ENCODE peak calls at places on chromosomes 12 and 14, in nine cellular contexts. One of them, this sample, is unnamed.

GRCh38 chr12:59737725-59738463 is 142.1 kb downstream of the SLC16A7 start:
- DNase-seq in HuH-7.5: no peak
- DNase-seq in activated gamma-delta T cell treated with Interleukin-2 at 50 U/mL for 16 hours: no peak
- DNase-seq in NCI-H1092 treated with DMSO at 0.1 percent for 48 hours: no peak
- DNase-seq in progenitor cell of endocrine pancreas: no peak
- DNase-seq in NCI-H146: no peak
- DNase-seq in anterior cingulate cortex: no peak
- DNase-seq in uterus: no peak
- DNase-seq in heart left ventricle: no peak
- DNase-seq in this sample: no peak

GRCh38 chr14:65230287-65230728 is 128.0 kb upstream of the MAX start:
- DNase-seq in HuH-7.5: no peak
- DNase-seq in activated gamma-delta T cell treated with Interleukin-2 at 50 U/mL for 16 hours: no peak
- DNase-seq in NCI-H1092 treated with DMSO at 0.1 percent for 48 hours: peak; percentile 98
- DNase-seq in progenitor cell of endocrine pancreas: no peak
- DNase-seq in NCI-H146: peak; percentile 18
- DNase-seq in anterior cingulate cortex: no peak
- DNase-seq in uterus: peak; percentile 50
- DNase-seq in heart left ventricle: peak; percentile 55
- DNase-seq in this sample: no peak

GRCh38 chr12:7113389-7113871 is 4.4 kb upstream of the C1RL start:
- DNase-seq in HuH-7.5: no peak
- DNase-seq in activated gamma-delta T cell treated with Interleukin-2 at 50 U/mL for 16 hours: peak; percentile 37
- DNase-seq in NCI-H1092 treated with DMSO at 0.1 percent for 48 hours: peak; percentile 11
- DNase-seq in progenitor cell of endocrine pancreas: no peak
- DNase-seq in NCI-H146: peak; percentile 38
- DNase-seq in anterior cingulate cortex: no peak
- DNase-seq in uterus: no peak
- DNase-seq in heart left ventricle: no peak
- DNase-seq in this sample: peak; percentile 32

GRCh38 chr14:32298346-32298745 is 30.8 kb upstream of the AKAP6 start:
- DNase-seq in HuH-7.5: no peak
- DNase-seq in activated gamma-delta T cell treated with Interleukin-2 at 50 U/mL for 16 hours: no peak
- DNase-seq in NCI-H1092 treated with DMSO at 0.1 percent for 48 hours: no peak
- DNase-seq in progenitor cell of endocrine pancreas: no peak
- DNase-seq in NCI-H146: no peak
- DNase-seq in anterior cingulate cortex: no peak
- DNase-seq in uterus: no peak
- DNase-seq in heart left ventricle: no peak
- DNase-seq in this sample: no peak

GRCh38 chr14:23729720-23730387 is 93.7 kb downstream of the DHRS2 start:
- DNase-seq in HuH-7.5: no peak
- DNase-seq in activated gamma-delta T cell treated with Interleukin-2 at 50 U/mL for 16 hours: no peak
- DNase-seq in NCI-H1092 treated with DMSO at 0.1 percent for 48 hours: no peak
- DNase-seq in progenitor cell of endocrine pancreas: no peak
- DNase-seq in NCI-H146: no peak
- DNase-seq in anterior cingulate cortex: no peak
- DNase-seq in uterus: no peak
- DNase-seq in heart left ventricle: no peak
- DNase-seq in this sample: no peak

GRCh38 chr14:104388011-104388521 is 191.5 kb upstream of the C14orf180 start:
- DNase-seq in HuH-7.5: no peak
- DNase-seq in activated gamma-delta T cell treated with Interleukin-2 at 50 U/mL for 16 hours: no peak
- DNase-seq in NCI-H1092 treated with DMSO at 0.1 percent for 48 hours: no peak
- DNase-seq in progenitor cell of endocrine pancreas: no peak
- DNase-seq in NCI-H146: no peak
- DNase-seq in anterior cingulate cortex: no peak
- DNase-seq in uterus: peak; percentile 6
- DNase-seq in heart left ventricle: no peak
- DNase-seq in this sample: no peak

GRCh38 chr12:92012691-92013090 is 133.0 kb downstream of the BTG1 start:
- DNase-seq in HuH-7.5: no peak
- DNase-seq in activated gamma-delta T cell treated with Interleukin-2 at 50 U/mL for 16 hours: no peak
- DNase-seq in NCI-H1092 treated with DMSO at 0.1 percent for 48 hours: no peak
- DNase-seq in progenitor cell of endocrine pancreas: no peak
- DNase-seq in NCI-H146: no peak
- DNase-seq in anterior cingulate cortex: no peak
- DNase-seq in uterus: no peak
- DNase-seq in heart left ventricle: no peak
- DNase-seq in this sample: no peak

GRCh38 chr14:38721822-38722431 is 381.1 kb downstream of the SEC23A start:
- DNase-seq in HuH-7.5: peak; percentile 23
- DNase-seq in activated gamma-delta T cell treated with Interleukin-2 at 50 U/mL for 16 hours: no peak
- DNase-seq in NCI-H1092 treated with DMSO at 0.1 percent for 48 hours: peak; percentile 37
- DNase-seq in progenitor cell of endocrine pancreas: peak; percentile 23
- DNase-seq in NCI-H146: peak; percentile 43
- DNase-seq in anterior cingulate cortex: no peak
- DNase-seq in uterus: peak; percentile 21
- DNase-seq in heart left ventricle: peak; percentile 39
- DNase-seq in this sample: no peak

GRCh38 chr12:97877404-97877803 is 414.8 kb downstream of the RMST start:
- DNase-seq in HuH-7.5: no peak
- DNase-seq in activated gamma-delta T cell treated with Interleukin-2 at 50 U/mL for 16 hours: no peak
- DNase-seq in NCI-H1092 treated with DMSO at 0.1 percent for 48 hours: no peak
- DNase-seq in progenitor cell of endocrine pancreas: no peak
- DNase-seq in NCI-H146: no peak
- DNase-seq in anterior cingulate cortex: no peak
- DNase-seq in uterus: no peak
- DNase-seq in heart left ventricle: no peak
- DNase-seq in this sample: no peak

GRCh38 chr12:28800129-28800528 is 348.9 kb upstream of the FAR2 start:
- DNase-seq in HuH-7.5: no peak
- DNase-seq in activated gamma-delta T cell treated with Interleukin-2 at 50 U/mL for 16 hours: no peak
- DNase-seq in NCI-H1092 treated with DMSO at 0.1 percent for 48 hours: no peak
- DNase-seq in progenitor cell of endocrine pancreas: no peak
- DNase-seq in NCI-H146: no peak
- DNase-seq in anterior cingulate cortex: no peak
- DNase-seq in uterus: no peak
- DNase-seq in heart left ventricle: no peak
- DNase-seq in this sample: no peak

GRCh38 chr14:94145902-94146527 is 16.6 kb upstream of the IFI27L2 start:
- DNase-seq in HuH-7.5: no peak
- DNase-seq in activated gamma-delta T cell treated with Interleukin-2 at 50 U/mL for 16 hours: no peak
- DNase-seq in NCI-H1092 treated with DMSO at 0.1 percent for 48 hours: no peak
- DNase-seq in progenitor cell of endocrine pancreas: no peak
- DNase-seq in NCI-H146: peak; percentile 39
- DNase-seq in anterior cingulate cortex: no peak
- DNase-seq in uterus: no peak
- DNase-seq in heart left ventricle: no peak
- DNase-seq in this sample: no peak

GRCh38 chr12:124742702-124743101 is 121.0 kb downstream of the SCARB1 start:
- DNase-seq in HuH-7.5: no peak
- DNase-seq in activated gamma-delta T cell treated with Interleukin-2 at 50 U/mL for 16 hours: no peak
- DNase-seq in NCI-H1092 treated with DMSO at 0.1 percent for 48 hours: no peak
- DNase-seq in progenitor cell of endocrine pancreas: no peak
- DNase-seq in NCI-H146: no peak
- DNase-seq in anterior cingulate cortex: no peak
- DNase-seq in uterus: no peak
- DNase-seq in heart left ventricle: no peak
- DNase-seq in this sample: no peak

GRCh38 chr14:88682495-88683114 is 110.1 kb downstream of the EML5 start:
- DNase-seq in HuH-7.5: no peak
- DNase-seq in activated gamma-delta T cell treated with Interleukin-2 at 50 U/mL for 16 hours: no peak
- DNase-seq in NCI-H1092 treated with DMSO at 0.1 percent for 48 hours: no peak
- DNase-seq in progenitor cell of endocrine pancreas: no peak
- DNase-seq in NCI-H146: no peak
- DNase-seq in anterior cingulate cortex: no peak
- DNase-seq in uterus: no peak
- DNase-seq in heart left ventricle: no peak
- DNase-seq in this sample: no peak

GRCh38 chr12:92144045-92144630 is 1.5 kb downstream of the BTG1 start:
- DNase-seq in HuH-7.5: peak; percentile 64
- DNase-seq in activated gamma-delta T cell treated with Interleukin-2 at 50 U/mL for 16 hours: peak; percentile 61
- DNase-seq in NCI-H1092 treated with DMSO at 0.1 percent for 48 hours: peak; percentile 55
- DNase-seq in progenitor cell of endocrine pancreas: peak; percentile 48
- DNase-seq in NCI-H146: peak; percentile 87
- DNase-seq in anterior cingulate cortex: no peak
- DNase-seq in uterus: peak; percentile 80
- DNase-seq in heart left ventricle: peak; percentile 74
- DNase-seq in this sample: peak; percentile 55

GRCh38 chr12:43914923-43915468 is 79.1 kb downstream of the TMEM117 start:
- DNase-seq in HuH-7.5: no peak
- DNase-seq in activated gamma-delta T cell treated with Interleukin-2 at 50 U/mL for 16 hours: no peak
- DNase-seq in NCI-H1092 treated with DMSO at 0.1 percent for 48 hours: no peak
- DNase-seq in progenitor cell of endocrine pancreas: no peak
- DNase-seq in NCI-H146: no peak
- DNase-seq in anterior cingulate cortex: no peak
- DNase-seq in uterus: no peak
- DNase-seq in heart left ventricle: no peak
- DNase-seq in this sample: no peak

GRCh38 chr14:71169028-71169427 is 261.8 kb downstream of the PCNX1 start:
- DNase-seq in HuH-7.5: peak; percentile 25
- DNase-seq in activated gamma-delta T cell treated with Interleukin-2 at 50 U/mL for 16 hours: no peak
- DNase-seq in NCI-H1092 treated with DMSO at 0.1 percent for 48 hours: no peak
- DNase-seq in progenitor cell of endocrine pancreas: no peak
- DNase-seq in NCI-H146: peak; percentile 61
- DNase-seq in anterior cingulate cortex: no peak
- DNase-seq in uterus: no peak
- DNase-seq in heart left ventricle: no peak
- DNase-seq in this sample: no peak

GRCh38 chr12:66061557-66062279 is 68.8 kb downstream of the LLPH start:
- DNase-seq in HuH-7.5: no peak
- DNase-seq in activated gamma-delta T cell treated with Interleukin-2 at 50 U/mL for 16 hours: no peak
- DNase-seq in NCI-H1092 treated with DMSO at 0.1 percent for 48 hours: no peak
- DNase-seq in progenitor cell of endocrine pancreas: no peak
- DNase-seq in NCI-H146: no peak
- DNase-seq in anterior cingulate cortex: no peak
- DNase-seq in uterus: no peak
- DNase-seq in heart left ventricle: no peak
- DNase-seq in this sample: no peak

GRCh38 chr12:67795235-67795634 is 146.7 kb downstream of the DYRK2 start:
- DNase-seq in HuH-7.5: no peak
- DNase-seq in activated gamma-delta T cell treated with Interleukin-2 at 50 U/mL for 16 hours: no peak
- DNase-seq in NCI-H1092 treated with DMSO at 0.1 percent for 48 hours: no peak
- DNase-seq in progenitor cell of endocrine pancreas: no peak
- DNase-seq in NCI-H146: no peak
- DNase-seq in anterior cingulate cortex: no peak
- DNase-seq in uterus: no peak
- DNase-seq in heart left ventricle: no peak
- DNase-seq in this sample: no peak

GRCh38 chr12:49553512-49554088 is 14.3 kb downstream of the MCRS1 start:
- DNase-seq in HuH-7.5: no peak
- DNase-seq in activated gamma-delta T cell treated with Interleukin-2 at 50 U/mL for 16 hours: no peak
- DNase-seq in NCI-H1092 treated with DMSO at 0.1 percent for 48 hours: peak; percentile 8
- DNase-seq in progenitor cell of endocrine pancreas: no peak
- DNase-seq in NCI-H146: peak; percentile 93
- DNase-seq in anterior cingulate cortex: no peak
- DNase-seq in uterus: no peak
- DNase-seq in heart left ventricle: peak; percentile 3
- DNase-seq in this sample: no peak

GRCh38 chr12:4115570-4115969 is 158.0 kb upstream of the CCND2 start:
- DNase-seq in HuH-7.5: no peak
- DNase-seq in activated gamma-delta T cell treated with Interleukin-2 at 50 U/mL for 16 hours: no peak
- DNase-seq in NCI-H1092 treated with DMSO at 0.1 percent for 48 hours: no peak
- DNase-seq in progenitor cell of endocrine pancreas: no peak
- DNase-seq in NCI-H146: no peak
- DNase-seq in anterior cingulate cortex: no peak
- DNase-seq in uterus: no peak
- DNase-seq in heart left ventricle: no peak
- DNase-seq in this sample: no peak

GRCh38 chr14:38127784-38128183 is 79.9 kb upstream of the SSTR1 start:
- DNase-seq in HuH-7.5: no peak
- DNase-seq in activated gamma-delta T cell treated with Interleukin-2 at 50 U/mL for 16 hours: no peak
- DNase-seq in NCI-H1092 treated with DMSO at 0.1 percent for 48 hours: no peak
- DNase-seq in progenitor cell of endocrine pancreas: no peak
- DNase-seq in NCI-H146: no peak
- DNase-seq in anterior cingulate cortex: no peak
- DNase-seq in uterus: no peak
- DNase-seq in heart left ventricle: no peak
- DNase-seq in this sample: no peak

GRCh38 chr14:38387821-38388220 is 131.9 kb upstream of the CLEC14A start:
- DNase-seq in HuH-7.5: no peak
- DNase-seq in activated gamma-delta T cell treated with Interleukin-2 at 50 U/mL for 16 hours: no peak
- DNase-seq in NCI-H1092 treated with DMSO at 0.1 percent for 48 hours: no peak
- DNase-seq in progenitor cell of endocrine pancreas: no peak
- DNase-seq in NCI-H146: no peak
- DNase-seq in anterior cingulate cortex: no peak
- DNase-seq in uterus: no peak
- DNase-seq in heart left ventricle: no peak
- DNase-seq in this sample: no peak

GRCh38 chr12:94089891-94090290 is 58.5 kb upstream of the PLXNC1 start:
- DNase-seq in HuH-7.5: no peak
- DNase-seq in activated gamma-delta T cell treated with Interleukin-2 at 50 U/mL for 16 hours: no peak
- DNase-seq in NCI-H1092 treated with DMSO at 0.1 percent for 48 hours: no peak
- DNase-seq in progenitor cell of endocrine pancreas: no peak
- DNase-seq in NCI-H146: no peak
- DNase-seq in anterior cingulate cortex: no peak
- DNase-seq in uterus: no peak
- DNase-seq in heart left ventricle: no peak
- DNase-seq in this sample: no peak

GRCh38 chr14:76720382-76720813 is 40.9 kb upstream of the VASH1 start:
- DNase-seq in HuH-7.5: peak; percentile 36
- DNase-seq in activated gamma-delta T cell treated with Interleukin-2 at 50 U/mL for 16 hours: no peak
- DNase-seq in NCI-H1092 treated with DMSO at 0.1 percent for 48 hours: peak; percentile 57
- DNase-seq in progenitor cell of endocrine pancreas: no peak
- DNase-seq in NCI-H146: peak; percentile 1
- DNase-seq in anterior cingulate cortex: no peak
- DNase-seq in uterus: peak; percentile 56
- DNase-seq in heart left ventricle: peak; percentile 94
- DNase-seq in this sample: peak; percentile 70

GRCh38 chr12:13472690-13473089 is 276.2 kb downstream of the EMP1 start:
- DNase-seq in HuH-7.5: no peak
- DNase-seq in activated gamma-delta T cell treated with Interleukin-2 at 50 U/mL for 16 hours: no peak
- DNase-seq in NCI-H1092 treated with DMSO at 0.1 percent for 48 hours: no peak
- DNase-seq in progenitor cell of endocrine pancreas: no peak
- DNase-seq in NCI-H146: no peak
- DNase-seq in anterior cingulate cortex: no peak
- DNase-seq in uterus: no peak
- DNase-seq in heart left ventricle: no peak
- DNase-seq in this sample: no peak

GRCh38 chr14:31876741-31877140 is 200.4 kb upstream of the ARHGAP5 start:
- DNase-seq in HuH-7.5: no peak
- DNase-seq in activated gamma-delta T cell treated with Interleukin-2 at 50 U/mL for 16 hours: no peak
- DNase-seq in NCI-H1092 treated with DMSO at 0.1 percent for 48 hours: no peak
- DNase-seq in progenitor cell of endocrine pancreas: no peak
- DNase-seq in NCI-H146: no peak
- DNase-seq in anterior cingulate cortex: no peak
- DNase-seq in uterus: no peak
- DNase-seq in heart left ventricle: no peak
- DNase-seq in this sample: no peak

GRCh38 chr12:44078273-44078672 is 242.4 kb downstream of the TMEM117 start:
- DNase-seq in HuH-7.5: no peak
- DNase-seq in activated gamma-delta T cell treated with Interleukin-2 at 50 U/mL for 16 hours: no peak
- DNase-seq in NCI-H1092 treated with DMSO at 0.1 percent for 48 hours: no peak
- DNase-seq in progenitor cell of endocrine pancreas: no peak
- DNase-seq in NCI-H146: no peak
- DNase-seq in anterior cingulate cortex: no peak
- DNase-seq in uterus: no peak
- DNase-seq in heart left ventricle: no peak
- DNase-seq in this sample: no peak

GRCh38 chr14:99363051-99363450 is 91.1 kb upstream of the BCL11B start:
- DNase-seq in HuH-7.5: no peak
- DNase-seq in activated gamma-delta T cell treated with Interleukin-2 at 50 U/mL for 16 hours: no peak
- DNase-seq in NCI-H1092 treated with DMSO at 0.1 percent for 48 hours: no peak
- DNase-seq in progenitor cell of endocrine pancreas: no peak
- DNase-seq in NCI-H146: no peak
- DNase-seq in anterior cingulate cortex: no peak
- DNase-seq in uterus: no peak
- DNase-seq in heart left ventricle: no peak
- DNase-seq in this sample: no peak

GRCh38 chr14:70254476-70254961 is 65.8 kb upstream of the SLC8A3 start:
- DNase-seq in HuH-7.5: no peak
- DNase-seq in activated gamma-delta T cell treated with Interleukin-2 at 50 U/mL for 16 hours: no peak
- DNase-seq in NCI-H1092 treated with DMSO at 0.1 percent for 48 hours: peak; percentile 59
- DNase-seq in progenitor cell of endocrine pancreas: peak; percentile 34
- DNase-seq in NCI-H146: peak; percentile 71
- DNase-seq in anterior cingulate cortex: no peak
- DNase-seq in uterus: no peak
- DNase-seq in heart left ventricle: peak; percentile 41
- DNase-seq in this sample: no peak

GRCh38 chr14:24483604-24484252 is 24.3 kb downstream of the CMA1 start:
- DNase-seq in HuH-7.5: no peak
- DNase-seq in activated gamma-delta T cell treated with Interleukin-2 at 50 U/mL for 16 hours: no peak
- DNase-seq in NCI-H1092 treated with DMSO at 0.1 percent for 48 hours: no peak
- DNase-seq in progenitor cell of endocrine pancreas: no peak
- DNase-seq in NCI-H146: no peak
- DNase-seq in anterior cingulate cortex: no peak
- DNase-seq in uterus: no peak
- DNase-seq in heart left ventricle: no peak
- DNase-seq in this sample: no peak

GRCh38 chr12:48980953-48981756 is 3.0 kb downstream of the WNT1 start:
- DNase-seq in HuH-7.5: peak; percentile 83
- DNase-seq in activated gamma-delta T cell treated with Interleukin-2 at 50 U/mL for 16 hours: peak; percentile 36
- DNase-seq in NCI-H1092 treated with DMSO at 0.1 percent for 48 hours: no peak
- DNase-seq in progenitor cell of endocrine pancreas: no peak
- DNase-seq in NCI-H146: peak; percentile 41
- DNase-seq in anterior cingulate cortex: no peak
- DNase-seq in uterus: no peak
- DNase-seq in heart left ventricle: peak; percentile 55
- DNase-seq in this sample: no peak

This sample was measured in ovary.